ENCODE peak calls at places on chromosomes 7 and 10, in four cellular contexts. H is GM12891, L is K562, V is HepG2. Y is an unnamed sample.

GRCh38 chr7:150322114-150322832 is 882 bp upstream of the LRRC61 start:
- DNase-seq in H (no peak), L (peak), V (peak), Y (no peak)

GRCh38 chr7:4951903-4952636 is 6.9 kb downstream of the MMD2 start:
- DNase-seq in H (no peak), L (peak), V (no peak), Y (no peak)

GRCh38 chr7:43575506-43575905 is 7.4 kb upstream of the STK17A start:
- DNase-seq in H (no peak), L (no peak), V (no peak), Y (no peak)

GRCh38 chr10:127649642-127650041 is 87.3 kb upstream of the FOXI2 start:
- DNase-seq in H (no peak), L (no peak), V (peak), Y (no peak)

GRCh38 chr10:60434418-60435046 is 44.9 kb upstream of the ANK3 start:
- DNase-seq in H (no peak), L (peak), V (peak), Y (no peak)

GRCh38 chr7:100221767-100222444 is 2.2 kb downstream of the PVRIG start:
- DNase-seq in H (no peak), L (no peak), V (no peak), Y (no peak)

GRCh38 chr7:29457565-29457971 is 106.1 kb upstream of the PRR15 start:
- DNase-seq in H (no peak), L (no peak), V (no peak), Y (no peak)

GRCh38 chr10:89563861-89564478 is 28.6 kb upstream of the SLC16A12 start:
- DNase-seq in H (peak), L (peak), V (peak), Y (no peak)

GRCh38 chr10:926075-926698 is 5.3 kb downstream of the LARP4B start:
- DNase-seq in H (no peak), L (no peak), V (no peak), Y (no peak)

GRCh38 chr10:32246685-32247084 is 100.3 kb downstream of the EPC1 start:
- DNase-seq in H (no peak), L (no peak), V (no peak), Y (no peak)

GRCh38 chr10:129768437-129769355 is 195.4 kb downstream of the EBF3 start:
- DNase-seq in H (no peak), L (no peak), V (no peak), Y (no peak)

GRCh38 chr7:90945104-90945752 is 319.0 kb upstream of the FZD1 start:
- DNase-seq in H (no peak), L (no peak), V (no peak), Y (no peak)

GRCh38 chr10:4532467-4532866 is 293.5 kb upstream of the AKR1E2 start:
- DNase-seq in H (no peak), L (no peak), V (no peak), Y (no peak)

GRCh38 chr7:114715907-114716306 is 206.0 kb upstream of the MDFIC start:
- DNase-seq in H (no peak), L (no peak), V (no peak), Y (no peak)

GRCh38 chr7:18513343-18513742 is 17.8 kb downstream of the HDAC9 start:
- DNase-seq in H (no peak), L (no peak), V (no peak), Y (no peak)

GRCh38 chr7:50467817-50468610 is 17.9 kb upstream of the FIGNL1 start:
- DNase-seq in H (peak), L (peak), V (peak), Y (peak)

GRCh38 chr10:62323751-62324150 is 50.4 kb upstream of the ZNF365 start:
- DNase-seq in H (no peak), L (no peak), V (no peak), Y (no peak)

GRCh38 chr10:93386496-93387369 is 95.4 kb downstream of the MYOF start:
- DNase-seq in H (no peak), L (no peak), V (no peak), Y (no peak)

GRCh38 chr10:78320416-78320815 is 286.8 kb downstream of the RPS24 start:
- DNase-seq in H (no peak), L (no peak), V (no peak), Y (no peak)

GRCh38 chr10:28593811-28594210 is 60.9 kb downstream of the WAC start:
- DNase-seq in H (no peak), L (no peak), V (no peak), Y (no peak)

GRCh38 chr10:22681783-22682183 is 32.6 kb downstream of the PIP4K2A start:
- DNase-seq in H (no peak), L (no peak), V (peak), Y (no peak)

GRCh38 chr7:95725170-95725569 is 47.2 kb upstream of the DYNC1I1 start:
- DNase-seq in H (no peak), L (no peak), V (no peak), Y (no peak)

GRCh38 chr7:66183700-66184099 is 21.4 kb upstream of the TPST1 start:
- DNase-seq in H (no peak), L (no peak), V (no peak), Y (no peak)

DNA sequence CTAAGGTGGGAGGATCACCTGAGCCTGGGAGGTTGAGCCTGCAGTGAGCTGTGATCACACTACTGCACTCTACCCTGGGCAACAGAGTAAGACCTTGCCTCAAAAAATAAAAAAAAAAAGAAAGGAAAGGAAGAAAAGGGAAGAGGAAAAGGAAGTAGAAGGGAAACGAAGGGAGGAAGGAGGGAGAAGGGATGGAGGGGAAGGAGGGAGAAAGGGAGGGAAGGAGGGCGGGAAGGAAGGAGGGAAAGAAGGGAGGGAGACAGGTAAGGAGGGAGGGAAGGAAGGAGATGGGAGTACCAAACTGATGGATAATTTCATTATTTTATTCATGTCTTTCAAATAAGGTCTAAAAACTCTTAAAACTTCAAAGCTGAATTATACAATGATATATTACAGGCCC is 106.3 kb downstream of the KMT2C start:
- DNase-seq in H (no peak), L (no peak), V (no peak), Y (no peak)
- TF ChIP-seq POLR2AphosphoS5 in H (no peak), L (no peak), V (no peak), Y (no peak)

GRCh38 chr10:112831826-112832225 is 118.2 kb upstream of the TCF7L2 start:
- DNase-seq in H (no peak), L (no peak), V (no peak), Y (no peak)

GRCh38 chr10:112832959-112833358 is 117.1 kb upstream of the TCF7L2 start:
- DNase-seq in H (no peak), L (no peak), V (no peak), Y (no peak)

GRCh38 chr10:112835933-112836564 is 114.0 kb upstream of the TCF7L2 start:
- DNase-seq in H (no peak), L (no peak), V (peak), Y (no peak)

GRCh38 chr10:112834661-112835060 is 115.4 kb upstream of the TCF7L2 start:
- DNase-seq in H (no peak), L (no peak), V (no peak), Y (no peak)

DNA sequence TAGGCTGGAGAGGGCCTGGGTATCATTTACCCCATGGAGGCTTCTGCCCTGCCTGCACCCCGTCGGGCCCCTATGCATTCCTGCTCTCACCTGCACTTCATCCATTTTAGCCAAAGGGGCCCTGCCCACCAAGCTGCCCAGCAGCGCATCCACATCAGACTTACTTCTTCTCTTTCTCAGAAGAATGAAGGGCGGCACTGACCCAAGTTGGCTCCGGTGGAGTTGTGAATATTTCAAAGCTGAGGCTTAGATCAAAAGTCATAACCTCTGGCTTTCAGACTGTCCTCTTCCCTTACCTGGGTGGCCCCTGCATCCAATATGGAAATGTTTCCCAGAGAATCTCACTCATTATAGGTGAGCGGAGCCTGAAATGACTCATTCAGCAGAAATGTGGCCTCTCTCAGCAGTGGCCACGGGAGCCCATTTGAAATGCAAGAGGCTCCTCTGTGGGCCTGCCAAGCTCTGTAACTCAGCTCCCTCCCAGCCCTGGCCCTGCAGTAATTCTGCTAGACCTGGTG is 117.6 kb upstream of the TCF7L2 start:
- DNase-seq in H (no peak), L (no peak), V (no peak), Y (no peak)
- TF ChIP-seq TAF1 in H (no peak), L (no peak), V (no peak), Y (no peak)

DNA sequence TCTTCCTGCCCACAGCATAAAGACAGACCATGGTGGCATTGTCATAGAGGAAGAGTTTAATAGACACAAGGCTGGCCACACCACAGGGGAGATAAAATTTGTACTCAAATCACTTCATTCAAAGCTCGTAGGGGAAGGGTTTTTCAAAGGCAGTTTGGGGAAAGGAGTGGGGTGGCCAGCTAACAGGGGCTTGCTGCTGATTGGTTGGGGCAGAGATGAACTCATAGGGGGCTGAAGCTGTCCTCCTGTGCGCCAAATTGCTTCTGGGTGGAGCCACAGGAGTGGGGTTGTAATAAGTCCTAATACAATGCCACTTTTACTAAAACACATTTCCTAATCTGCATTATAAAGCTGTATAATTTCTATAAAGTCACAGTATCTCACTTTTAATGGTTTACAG is 22.5 kb downstream of the PDZD8 start:
- DNase-seq in H (no peak), L (peak), V (no peak), Y (no peak)
- TF ChIP-seq POLR2A in H (no peak), L (no peak), V (no peak), Y (no peak)

GRCh38 chr10:74924251-74924954 is 98.0 kb downstream of the KAT6B start:
- DNase-seq in H (no peak), L (no peak), V (no peak), Y (no peak)
- TF ChIP-seq POLR2AphosphoS5 in H (no peak), L (no peak), V (no peak), Y (no peak)

GRCh38 chr7:22375359-22376048 is 18.6 kb upstream of the RAPGEF5 start:
- DNase-seq in H (no peak), L (no peak), V (no peak), Y (no peak)
- TF ChIP-seq TAF1 in H (no peak), L (no peak), V (no peak), Y (no peak)

GRCh38 chr7:128775744-128776474 is at the start of gene OPN1SW:
- DNase-seq in H (no peak), L (no peak), V (no peak), Y (no peak)

GRCh38 chr7:128774921-128775320 is 673 bp downstream of the OPN1SW start:
- DNase-seq in H (no peak), L (no peak), V (no peak), Y (no peak)

GRCh38 chr7:128770238-128770637 is 5.4 kb downstream of the OPN1SW start:
- DNase-seq in H (no peak), L (no peak), V (no peak), Y (no peak)

GRCh38 chr7:128774029-128774689 is 1.4 kb downstream of the OPN1SW start:
- DNase-seq in H (no peak), L (no peak), V (no peak), Y (no peak)

GRCh38 chr7:128773604-128774003 is 2.0 kb downstream of the OPN1SW start:
- DNase-seq in H (no peak), L (no peak), V (no peak), Y (no peak)
- TF ChIP-seq POLR2A in H (peak), L (peak), V (no peak), Y (no peak)

GRCh38 chr7:44776211-44776610 is 20.3 kb upstream of the PPIA start:
- DNase-seq in H (no peak), L (no peak), V (no peak), Y (no peak)
- TF ChIP-seq POLR2AphosphoS5 in H (no peak), L (no peak), V (no peak), Y (no peak)

Y was measured in GM12892.